ENCODE peak calls at places on chromosomes 4 and X, in four cellular contexts. L, P, O and K are unnamed samples.

GRCh38 chrX:33465137-33465536 is 253.8 kb upstream of the DMD start:
- DNase-seq in P (no peak), O (no peak), L (no peak), K (peak)

GRCh38 chr4:119238068-119238722 is 25.7 kb downstream of the USP53 start:
- DNase-seq in L (no peak), P (peak), O (no peak), K (peak)

GRCh38 chrX:12065251-12065650 is 73.0 kb upstream of the FRMPD4 start:
- DNase-seq in L (peak), P (peak), O (peak), K (peak)

GRCh38 chrX:55142206-55142918 is 53.5 kb downstream of the PAGE2 start:
- DNase-seq in P (no peak), L (no peak), O (no peak), K (no peak)

GRCh38 chr4:108763226-108763593 is 357 bp upstream of the ETNPPL start:
- DNase-seq in O (no peak), P (no peak), L (no peak), K (no peak)

GRCh38 chr4:69995526-69996016 is at the start of gene STATH:
- DNase-seq in L (no peak), O (no peak), P (no peak), K (no peak)

GRCh38 chr4:165631208-165631894 is 241.7 kb upstream of the TLL1 start:
- DNase-seq in L (no peak), O (no peak), P (no peak), K (no peak)

GRCh38 chr4:40980318-40980883 is 230.6 kb downstream of the NSUN7 start:
- DNase-seq in O (no peak), P (no peak), L (no peak), K (peak)

GRCh38 chr4:179867300-179867878 is 2375.8 kb upstream of the TENM3 start:
- DNase-seq in O (peak), P (peak), L (peak), K (peak)

GRCh38 chr4:113907559-113907958 is 71.9 kb downstream of the ARSJ start:
- DNase-seq in O (no peak), P (no peak), L (no peak), K (no peak)

GRCh38 chrX:642436-643210 is 12.0 kb downstream of the SHOX start:
- DNase-seq in L (no peak), O (no peak), P (no peak), K (no peak)

GRCh38 chr4:29081230-29081955 is 1638.8 kb upstream of the PCDH7 start:
- DNase-seq in O (no peak), P (peak), L (no peak), K (no peak)

GRCh38 chr4:12633058-12633651 is 851.0 kb downstream of the RAB28 start:
- DNase-seq in L (peak), O (peak), P (peak), K (peak)
- H3K56ac ChIP-seq in L (no peak), O (no peak), P (no peak), K (no peak)

DNA sequence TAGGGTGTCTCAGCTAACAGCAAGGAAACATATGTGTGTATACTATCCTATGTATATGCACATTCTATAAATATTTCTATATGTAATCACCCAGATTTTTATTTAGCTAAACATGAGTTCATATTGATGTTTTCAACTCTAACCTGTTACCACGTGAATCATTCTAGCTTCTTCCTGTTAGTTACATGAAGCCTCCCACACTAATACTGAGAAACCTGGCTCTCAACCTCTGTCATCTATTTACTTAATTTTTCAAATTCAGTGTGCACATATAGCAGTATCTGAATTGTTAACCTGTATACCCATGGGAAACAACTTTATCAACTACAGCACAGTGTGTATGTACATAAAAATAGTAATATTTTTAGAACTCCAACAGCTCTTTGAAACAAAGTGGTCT is 57.3 kb downstream of the KLF8 start:
- DNase-seq in L (no peak), P (no peak), O (no peak), K (no peak)
- H3K56ac ChIP-seq in L (no peak), P (no peak), O (no peak), K (no peak)

DNA sequence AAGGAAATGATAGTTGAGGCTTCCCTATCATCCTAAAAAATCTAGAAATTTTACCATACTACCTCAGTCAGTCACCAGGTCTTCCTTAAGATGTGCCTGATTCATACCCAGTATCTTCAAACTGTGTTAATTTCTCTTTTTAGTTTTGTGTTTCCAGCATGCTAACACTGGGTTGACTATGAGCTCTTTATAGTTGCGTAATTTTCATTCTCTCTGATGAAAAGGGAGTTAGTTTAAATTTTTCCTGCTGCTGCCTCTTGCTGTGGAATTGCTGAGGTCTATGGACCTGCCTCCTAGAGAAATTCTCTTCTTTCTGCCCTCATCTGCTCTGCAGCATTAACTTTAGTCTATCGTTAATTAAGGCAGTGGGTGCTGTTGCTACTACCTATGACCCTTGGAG is 66.6 kb downstream of the BANK1 start:
- DNase-seq in P (no peak), O (no peak), L (no peak), K (no peak)
- H3K56ac ChIP-seq in P (no peak), O (no peak), L (no peak), K (no peak)

DNA sequence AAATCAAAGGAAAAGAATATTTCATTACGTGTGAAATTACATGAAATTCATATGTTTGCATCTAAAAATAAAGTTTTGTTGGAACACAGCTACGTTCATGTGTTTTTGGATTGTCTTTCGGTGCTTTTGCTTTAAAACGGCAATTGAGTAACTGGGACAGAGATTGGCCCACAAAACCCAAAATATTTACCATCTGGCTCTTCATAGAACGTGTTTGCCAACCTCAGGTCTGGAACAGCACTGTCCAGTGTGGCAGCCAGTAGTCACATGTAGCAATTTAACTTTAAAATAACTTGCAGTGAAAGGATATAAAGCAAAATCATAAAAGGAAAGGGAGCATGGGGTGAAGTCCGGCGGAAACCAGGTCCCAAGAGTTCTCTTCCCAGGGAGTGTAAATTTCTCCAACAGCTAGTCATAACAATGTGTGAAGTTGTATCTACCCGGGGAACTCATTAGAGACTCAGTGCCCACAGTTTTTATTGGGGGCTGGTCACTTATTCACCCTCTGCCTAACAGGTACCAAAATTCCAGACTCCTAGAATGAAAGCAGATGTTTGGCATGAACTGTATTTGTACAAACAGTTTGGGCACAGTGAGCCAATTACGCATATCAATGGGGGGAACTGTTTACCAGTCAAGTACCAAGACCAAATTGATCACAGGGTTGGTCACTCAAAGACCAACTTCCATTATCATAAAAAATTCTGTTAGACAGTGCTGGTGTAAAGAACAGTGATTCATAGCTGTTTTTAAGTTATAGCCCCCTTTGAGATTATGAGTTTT is 10.3 kb downstream of the OCIAD1 start:
- DNase-seq in O (no peak), P (no peak), L (no peak), K (no peak)
- H3K56ac ChIP-seq in O (no peak), P (no peak), L (no peak), K (no peak)